ENCODE peak calls at places on chromosomes 5 and 9, in four cellular contexts. One of them, this sample, is unnamed.

GRCh38 chr9:14418262-14419200 is 104.6 kb upstream of the NFIB start:
- DNase-seq in HL-60: no peak
- DNase-seq in K562: no peak
- DNase-seq in GM12878: no peak
- DNase-seq in this sample: no peak

GRCh38 chr9:134214395-134214765 is 50.0 kb upstream of the RNU6ATAC start:
- DNase-seq in HL-60: no peak
- DNase-seq in K562: no peak
- DNase-seq in GM12878: no peak
- DNase-seq in this sample: no peak

GRCh38 chr9:110744753-110745522 is 76.3 kb downstream of the MUSK start:
- DNase-seq in HL-60: no peak
- DNase-seq in K562: no peak
- DNase-seq in GM12878: no peak
- DNase-seq in this sample: no peak

GRCh38 chr5:116379306-116379705 is 195.3 kb downstream of the SEMA6A start:
- DNase-seq in HL-60: no peak
- DNase-seq in K562: no peak
- DNase-seq in GM12878: no peak
- DNase-seq in this sample: no peak

GRCh38 chr5:133581918-133582317 is 30.4 kb downstream of the FSTL4 start:
- DNase-seq in HL-60: no peak
- DNase-seq in K562: no peak
- DNase-seq in GM12878: no peak
- DNase-seq in this sample: no peak

GRCh38 chr9:113990975-113991471 is 87.1 kb downstream of the AMBP start:
- DNase-seq in HL-60: no peak
- DNase-seq in K562: no peak
- DNase-seq in GM12878: no peak
- DNase-seq in this sample: no peak

GRCh38 chr5:180605554-180606214 is 14.4 kb upstream of the SCGB3A1 start:
- DNase-seq in HL-60: peak; percentile 60
- DNase-seq in K562: peak; percentile 63
- DNase-seq in GM12878: peak; percentile 17
- DNase-seq in this sample: peak; percentile 76

GRCh38 chr5:94517490-94518108 is 100.8 kb downstream of the KIAA0825 start:
- DNase-seq in HL-60: no peak
- DNase-seq in K562: no peak
- DNase-seq in GM12878: no peak
- DNase-seq in this sample: no peak

GRCh38 chr5:30041831-30042385 is 1151.6 kb upstream of the CDH6 start:
- DNase-seq in HL-60: no peak
- DNase-seq in K562: no peak
- DNase-seq in GM12878: no peak
- DNase-seq in this sample: no peak

GRCh38 chr5:10632110-10632903 is 68.4 kb downstream of the ANKRD33B start:
- DNase-seq in HL-60: peak; percentile 82
- DNase-seq in K562: no peak
- DNase-seq in GM12878: peak; percentile 92
- DNase-seq in this sample: peak; percentile 55

GRCh38 chr5:58066557-58066956 is 393.3 kb downstream of the PLK2 start:
- DNase-seq in HL-60: no peak
- DNase-seq in K562: no peak
- DNase-seq in GM12878: no peak
- DNase-seq in this sample: no peak

GRCh38 chr9:87115790-87116189 is 168.5 kb upstream of the GAS1 start:
- DNase-seq in HL-60: no peak
- DNase-seq in K562: no peak
- DNase-seq in GM12878: no peak
- DNase-seq in this sample: no peak

GRCh38 chr5:142883025-142883424 is 112.8 kb downstream of the ARHGAP26 start:
- DNase-seq in HL-60: no peak
- DNase-seq in K562: no peak
- DNase-seq in GM12878: no peak
- DNase-seq in this sample: no peak
- TF ChIP-seq SPI1 in HL-60: no peak
- TF ChIP-seq SPI1 in K562: no peak
- TF ChIP-seq SPI1 in GM12878: no peak
- TF ChIP-seq SPI1 in this sample: no peak

GRCh38 chr9:18493361-18494015 is 19.5 kb downstream of the ADAMTSL1 start:
- DNase-seq in HL-60: no peak
- DNase-seq in K562: no peak
- DNase-seq in GM12878: no peak
- DNase-seq in this sample: no peak
- TF ChIP-seq SPI1 in HL-60: no peak
- TF ChIP-seq SPI1 in K562: no peak
- TF ChIP-seq SPI1 in GM12878: no peak
- TF ChIP-seq SPI1 in this sample: no peak

DNA sequence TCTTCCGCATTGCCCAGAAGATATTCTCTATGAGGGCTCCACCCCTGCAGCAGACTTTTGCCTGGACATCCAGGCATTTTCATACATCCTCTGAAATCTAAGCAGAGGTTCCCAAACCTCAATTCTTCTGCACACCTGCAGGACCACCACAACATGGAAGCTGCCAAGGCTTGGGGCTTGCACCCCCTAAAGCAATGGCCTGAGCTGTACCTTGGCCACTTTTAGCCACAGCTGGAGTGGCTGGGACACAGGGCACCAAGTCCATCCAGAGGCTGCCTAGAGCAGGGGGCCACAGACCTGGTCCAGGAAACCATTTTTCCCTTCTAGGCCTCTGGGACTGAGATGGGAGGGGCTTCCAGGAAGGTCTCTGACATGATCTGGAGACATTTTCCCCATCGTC is 60.7 kb downstream of the ADAMTSL1 start:
- DNase-seq in HL-60: no peak
- DNase-seq in K562: no peak
- DNase-seq in GM12878: no peak
- DNase-seq in this sample: no peak
- TF ChIP-seq SPI1 in HL-60: no peak
- TF ChIP-seq SPI1 in K562: no peak
- TF ChIP-seq SPI1 in GM12878: no peak
- TF ChIP-seq SPI1 in this sample: no peak

DNA sequence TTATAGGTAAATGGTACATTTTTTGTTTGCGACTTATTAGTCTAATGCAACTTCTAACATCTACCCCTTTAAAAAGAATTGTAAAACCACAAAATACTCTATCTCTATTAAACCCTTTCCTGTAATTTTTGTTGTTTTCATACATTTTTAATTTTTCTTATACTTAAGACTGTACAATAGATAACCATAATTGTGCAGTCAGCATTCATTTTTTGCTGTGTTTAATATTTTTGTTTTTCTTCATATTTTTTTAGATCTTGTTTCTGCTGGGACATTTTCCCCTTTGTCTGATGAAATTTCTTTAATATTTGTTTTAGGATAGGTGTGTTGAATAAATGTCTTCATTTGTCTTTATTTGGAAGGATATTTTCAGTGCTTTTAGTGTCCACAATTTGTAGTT is 19.9 kb downstream of the OR1J1 start:
- DNase-seq in HL-60: no peak
- DNase-seq in K562: no peak
- DNase-seq in GM12878: no peak
- DNase-seq in this sample: no peak
- TF ChIP-seq SPI1 in HL-60: no peak
- TF ChIP-seq SPI1 in K562: no peak
- TF ChIP-seq SPI1 in GM12878: no peak
- TF ChIP-seq SPI1 in this sample: no peak

GRCh38 chr9:121285835-121286687 is 18.1 kb downstream of the GSN start:
- DNase-seq in HL-60: peak; percentile 43
- DNase-seq in K562: peak; percentile 37
- DNase-seq in GM12878: no peak
- DNase-seq in this sample: no peak
- TF ChIP-seq SPI1 in HL-60: peak; percentile 69
- TF ChIP-seq SPI1 in K562: no peak
- TF ChIP-seq SPI1 in GM12878: no peak
- TF ChIP-seq SPI1 in this sample: no peak

DNA sequence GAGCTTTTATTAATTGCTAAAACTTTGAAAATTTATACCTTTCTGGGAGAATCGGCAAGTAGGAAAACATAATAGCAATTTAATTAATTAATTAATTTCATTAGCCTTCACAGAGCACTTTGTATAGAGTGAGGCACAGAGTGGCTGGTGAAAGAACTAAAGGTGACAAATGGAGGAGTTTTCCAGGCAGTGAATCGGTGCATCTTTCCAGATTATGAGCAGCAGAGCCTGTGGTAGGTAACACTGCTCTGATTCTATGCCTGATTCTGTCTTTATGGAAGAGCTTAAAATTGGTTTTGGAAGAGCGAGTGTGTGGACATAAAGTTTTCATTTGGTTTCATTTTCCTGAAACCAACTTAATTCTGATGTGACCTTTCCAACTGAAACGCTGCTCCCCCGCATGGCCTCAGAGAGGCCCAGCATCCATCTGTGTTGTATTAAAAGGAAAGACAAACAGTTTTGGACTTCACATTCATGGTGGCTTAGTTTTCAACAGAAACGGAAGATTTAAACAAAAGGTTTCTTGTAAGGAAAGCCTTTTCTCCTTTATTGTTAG is 188.9 kb upstream of the RPS23 start:
- DNase-seq in HL-60: no peak
- DNase-seq in K562: peak; percentile 18
- DNase-seq in GM12878: no peak
- DNase-seq in this sample: no peak
- TF ChIP-seq SPI1 in HL-60: no peak
- TF ChIP-seq SPI1 in K562: no peak
- TF ChIP-seq SPI1 in GM12878: no peak
- TF ChIP-seq SPI1 in this sample: no peak

GRCh38 chr5:135337064-135337463 is 62.0 kb downstream of the MACROH2A1 start:
- DNase-seq in HL-60: no peak
- DNase-seq in K562: no peak
- DNase-seq in GM12878: no peak
- DNase-seq in this sample: no peak
- TF ChIP-seq SPI1 in HL-60: no peak
- TF ChIP-seq SPI1 in K562: no peak
- TF ChIP-seq SPI1 in GM12878: no peak
- TF ChIP-seq SPI1 in this sample: no peak

GRCh38 chr9:95073042-95073607 is 244.4 kb downstream of the FANCC start:
- DNase-seq in HL-60: no peak
- DNase-seq in K562: peak; percentile 22
- DNase-seq in GM12878: no peak
- DNase-seq in this sample: no peak
- TF ChIP-seq SPI1 in HL-60: no peak
- TF ChIP-seq SPI1 in K562: no peak
- TF ChIP-seq SPI1 in GM12878: no peak
- TF ChIP-seq SPI1 in this sample: no peak

GRCh38 chr5:163913548-163913947 is 408.1 kb downstream of the MAT2B start:
- DNase-seq in HL-60: no peak
- DNase-seq in K562: no peak
- DNase-seq in GM12878: no peak
- DNase-seq in this sample: no peak
- TF ChIP-seq SPI1 in HL-60: no peak
- TF ChIP-seq SPI1 in K562: no peak
- TF ChIP-seq SPI1 in GM12878: no peak
- TF ChIP-seq SPI1 in this sample: no peak

DNA sequence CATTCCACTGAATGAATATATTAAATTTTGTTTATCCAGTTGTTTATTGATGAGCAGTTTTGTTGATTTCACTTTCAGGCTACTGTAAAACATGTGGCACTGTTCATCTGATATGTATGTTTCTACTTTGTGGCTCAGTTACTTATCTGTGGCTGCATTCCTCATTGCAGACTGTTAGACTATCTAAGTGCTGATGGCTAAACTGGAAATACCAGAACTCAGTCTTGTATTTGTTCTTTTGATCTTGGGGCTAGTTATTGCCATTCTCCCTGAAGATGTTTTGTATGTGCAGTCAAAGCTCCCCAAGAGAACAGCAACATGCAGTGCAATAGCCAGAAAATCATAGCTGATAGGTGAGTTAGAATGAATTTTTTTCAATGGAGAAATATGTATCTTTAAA is 162.2 kb downstream of the GADD45G start:
- DNase-seq in HL-60: no peak
- DNase-seq in K562: no peak
- DNase-seq in GM12878: no peak
- DNase-seq in this sample: no peak
- TF ChIP-seq SPI1 in HL-60: no peak
- TF ChIP-seq SPI1 in K562: no peak
- TF ChIP-seq SPI1 in GM12878: no peak
- TF ChIP-seq SPI1 in this sample: no peak

This sample was measured in GM12891.